ENCODE peak calls at places on chromosomes 16 and 17, in five cellular contexts. One of them, this sample, is unnamed.

GRCh38 chr17:6110088-6110487 is 39.9 kb downstream of the WSCD1 start:
- DNase-seq in HCT116: no peak
- DNase-seq in ovary: no peak
- DNase-seq in sigmoid colon: no peak
- DNase-seq in suprapubic skin: no peak
- DNase-seq in this sample: peak

GRCh38 chr17:7408863-7409262 is 1.2 kb downstream of the NLGN2 start:
- DNase-seq in HCT116: no peak
- DNase-seq in ovary: no peak
- DNase-seq in sigmoid colon: no peak
- DNase-seq in suprapubic skin: peak
- DNase-seq in this sample: no peak

GRCh38 chr17:57370051-57370581 is 113.8 kb downstream of the MSI2 start:
- DNase-seq in HCT116: no peak
- DNase-seq in ovary: no peak
- DNase-seq in sigmoid colon: no peak
- DNase-seq in suprapubic skin: no peak
- DNase-seq in this sample: no peak

GRCh38 chr16:53821487-53821886 is 117.5 kb downstream of the FTO start:
- DNase-seq in HCT116: no peak
- DNase-seq in ovary: no peak
- DNase-seq in sigmoid colon: no peak
- DNase-seq in suprapubic skin: no peak
- DNase-seq in this sample: no peak

GRCh38 chr16:66030036-66030435 is 336.5 kb upstream of the CDH5 start:
- DNase-seq in HCT116: no peak
- DNase-seq in ovary: peak
- DNase-seq in sigmoid colon: no peak
- DNase-seq in suprapubic skin: no peak
- DNase-seq in this sample: no peak

GRCh38 chr16:19114359-19115147 is 789 bp downstream of the ITPRIPL2 start:
- DNase-seq in HCT116: no peak
- DNase-seq in ovary: peak
- DNase-seq in sigmoid colon: peak
- DNase-seq in suprapubic skin: peak
- DNase-seq in this sample: peak

GRCh38 chr17:48791128-48792032 is 25.6 kb downstream of the TTLL6 start:
- DNase-seq in HCT116: peak
- DNase-seq in ovary: peak
- DNase-seq in sigmoid colon: peak
- DNase-seq in suprapubic skin: peak
- DNase-seq in this sample: no peak

GRCh38 chr16:69725480-69726312 is 664 bp downstream of the NQO1 start:
- DNase-seq in HCT116: no peak
- DNase-seq in ovary: no peak
- DNase-seq in sigmoid colon: no peak
- DNase-seq in suprapubic skin: peak
- DNase-seq in this sample: peak

GRCh38 chr16:53064179-53064578 is 9.4 kb downstream of the CHD9 start:
- DNase-seq in HCT116: no peak
- DNase-seq in ovary: no peak
- DNase-seq in sigmoid colon: no peak
- DNase-seq in suprapubic skin: no peak
- DNase-seq in this sample: no peak

GRCh38 chr16:12391974-12392373 is 411.7 kb downstream of the CPPED1 start:
- DNase-seq in HCT116: no peak
- DNase-seq in ovary: no peak
- DNase-seq in sigmoid colon: no peak
- DNase-seq in suprapubic skin: no peak
- DNase-seq in this sample: no peak

GRCh38 chr16:14202697-14203096 is 131.6 kb downstream of the MRTFB start:
- DNase-seq in HCT116: peak
- DNase-seq in ovary: no peak
- DNase-seq in sigmoid colon: no peak
- DNase-seq in suprapubic skin: no peak
- DNase-seq in this sample: no peak

GRCh38 chr17:50944054-50944901 is 78.1 kb upstream of the TOB1 start:
- DNase-seq in HCT116: no peak
- DNase-seq in ovary: peak
- DNase-seq in sigmoid colon: peak
- DNase-seq in suprapubic skin: peak
- DNase-seq in this sample: peak

GRCh38 chr16:25210758-25211157 is 6.0 kb upstream of the AQP8 start:
- DNase-seq in HCT116: no peak
- DNase-seq in ovary: no peak
- DNase-seq in sigmoid colon: no peak
- DNase-seq in suprapubic skin: no peak
- DNase-seq in this sample: no peak

GRCh38 chr16:23699100-23699499 is 13.9 kb downstream of the ERN2 start:
- DNase-seq in HCT116: peak
- DNase-seq in ovary: no peak
- DNase-seq in sigmoid colon: no peak
- DNase-seq in suprapubic skin: no peak
- DNase-seq in this sample: peak

GRCh38 chr17:51029142-51029541 is 91.5 kb downstream of the SPAG9 start:
- DNase-seq in HCT116: no peak
- DNase-seq in ovary: no peak
- DNase-seq in sigmoid colon: no peak
- DNase-seq in suprapubic skin: no peak
- DNase-seq in this sample: no peak

GRCh38 chr17:77718669-77718961 is 239.9 kb upstream of the TNRC6C start:
- DNase-seq in HCT116: no peak
- DNase-seq in ovary: no peak
- DNase-seq in sigmoid colon: no peak
- DNase-seq in suprapubic skin: no peak
- DNase-seq in this sample: no peak

GRCh38 chr17:66443601-66444000 is 141.2 kb downstream of the PRKCA start:
- DNase-seq in HCT116: no peak
- DNase-seq in ovary: no peak
- DNase-seq in sigmoid colon: no peak
- DNase-seq in suprapubic skin: no peak
- DNase-seq in this sample: no peak

GRCh38 chr16:15958703-15959348 is 9.4 kb downstream of the ABCC1 start:
- DNase-seq in HCT116: no peak
- DNase-seq in ovary: no peak
- DNase-seq in sigmoid colon: no peak
- DNase-seq in suprapubic skin: no peak
- DNase-seq in this sample: no peak

GRCh38 chr17:83195330-83196087 is 116.1 kb downstream of the METRNL start:
- DNase-seq in HCT116: no peak
- DNase-seq in ovary: no peak
- DNase-seq in sigmoid colon: peak
- DNase-seq in suprapubic skin: peak
- DNase-seq in this sample: peak

GRCh38 chr17:77327566-77328463 is 187.0 kb downstream of the SEC14L1 start:
- DNase-seq in HCT116: no peak
- DNase-seq in ovary: peak
- DNase-seq in sigmoid colon: peak
- DNase-seq in suprapubic skin: peak
- DNase-seq in this sample: peak

GRCh38 chr16:29641561-29641960 is 21.5 kb upstream of the SPN start:
- DNase-seq in HCT116: no peak
- DNase-seq in ovary: no peak
- DNase-seq in sigmoid colon: no peak
- DNase-seq in suprapubic skin: no peak
- DNase-seq in this sample: no peak

GRCh38 chr16:14600164-14600563 is 29.9 kb downstream of the PARN start:
- DNase-seq in HCT116: peak
- DNase-seq in ovary: no peak
- DNase-seq in sigmoid colon: no peak
- DNase-seq in suprapubic skin: no peak
- DNase-seq in this sample: no peak

GRCh38 chr17:83068641-83069570 is 10.5 kb upstream of the METRNL start:
- DNase-seq in HCT116: no peak
- DNase-seq in ovary: no peak
- DNase-seq in sigmoid colon: peak
- DNase-seq in suprapubic skin: peak
- DNase-seq in this sample: peak

GRCh38 chr16:4011225-4011939 is 104.9 kb downstream of the ADCY9 start:
- DNase-seq in HCT116: no peak
- DNase-seq in ovary: no peak
- DNase-seq in sigmoid colon: no peak
- DNase-seq in suprapubic skin: no peak
- DNase-seq in this sample: no peak

GRCh38 chr16:85220125-85220839 is 108.0 kb upstream of the CIBAR2 start:
- DNase-seq in HCT116: no peak
- DNase-seq in ovary: peak
- DNase-seq in sigmoid colon: peak
- DNase-seq in suprapubic skin: no peak
- DNase-seq in this sample: no peak

GRCh38 chr17:15185625-15185991 is 79.5 kb downstream of the PMP22 start:
- DNase-seq in HCT116: no peak
- DNase-seq in ovary: no peak
- DNase-seq in sigmoid colon: no peak
- DNase-seq in suprapubic skin: no peak
- DNase-seq in this sample: no peak

GRCh38 chr16:9422769-9423513 is 331.5 kb downstream of the HAPSTR1 start:
- DNase-seq in HCT116: no peak
- DNase-seq in ovary: no peak
- DNase-seq in sigmoid colon: no peak
- DNase-seq in suprapubic skin: no peak
- DNase-seq in this sample: no peak

GRCh38 chr17:9842057-9842758 is 16.5 kb downstream of the GLP2R start:
- DNase-seq in HCT116: no peak
- DNase-seq in ovary: peak
- DNase-seq in sigmoid colon: peak
- DNase-seq in suprapubic skin: no peak
- DNase-seq in this sample: no peak

GRCh38 chr17:46191332-46192210 is 1.7 kb downstream of the KANSL1 start:
- DNase-seq in HCT116: no peak
- DNase-seq in ovary: no peak
- DNase-seq in sigmoid colon: no peak
- DNase-seq in suprapubic skin: no peak
- DNase-seq in this sample: no peak

GRCh38 chr16:85473909-85474640 is 139.0 kb upstream of the GSE1 start:
- DNase-seq in HCT116: no peak
- DNase-seq in ovary: no peak
- DNase-seq in sigmoid colon: peak
- DNase-seq in suprapubic skin: no peak
- DNase-seq in this sample: no peak

GRCh38 chr17:16504974-16505373 is 13.0 kb upstream of the LRRC75A start:
- DNase-seq in HCT116: no peak
- DNase-seq in ovary: no peak
- DNase-seq in sigmoid colon: no peak
- DNase-seq in suprapubic skin: no peak
- DNase-seq in this sample: no peak

GRCh38 chr16:15593235-15593634 is 49.7 kb downstream of the MARF1 start:
- DNase-seq in HCT116: no peak
- DNase-seq in ovary: no peak
- DNase-seq in sigmoid colon: no peak
- DNase-seq in suprapubic skin: no peak
- DNase-seq in this sample: no peak

GRCh38 chr16:8975039-8975438 is 11.3 kb upstream of the USP7 start:
- DNase-seq in HCT116: no peak
- DNase-seq in ovary: no peak
- DNase-seq in sigmoid colon: no peak
- DNase-seq in suprapubic skin: no peak
- DNase-seq in this sample: no peak

GRCh38 chr17:49730078-49730786 is 22.5 kb upstream of the SLC35B1 start:
- DNase-seq in HCT116: no peak
- DNase-seq in ovary: peak
- DNase-seq in sigmoid colon: peak
- DNase-seq in suprapubic skin: peak
- DNase-seq in this sample: no peak

GRCh38 chr17:18948476-18949006 is 3.4 kb upstream of the SLC5A10 start:
- DNase-seq in HCT116: no peak
- DNase-seq in ovary: no peak
- DNase-seq in sigmoid colon: no peak
- DNase-seq in suprapubic skin: no peak
- DNase-seq in this sample: no peak

GRCh38 chr17:57372156-57372555 is 115.8 kb downstream of the MSI2 start:
- DNase-seq in HCT116: peak
- DNase-seq in ovary: no peak
- DNase-seq in sigmoid colon: no peak
- DNase-seq in suprapubic skin: no peak
- DNase-seq in this sample: no peak

GRCh38 chr17:75109047-75109406 is 742 bp upstream of the ARMC7 start:
- DNase-seq in HCT116: no peak
- DNase-seq in ovary: no peak
- DNase-seq in sigmoid colon: no peak
- DNase-seq in suprapubic skin: no peak
- DNase-seq in this sample: no peak
- TF ChIP-seq CTCF in HCT116: no peak
- TF ChIP-seq CTCF in ovary: no peak
- TF ChIP-seq CTCF in sigmoid colon: no peak
- TF ChIP-seq CTCF in suprapubic skin: no peak
- TF ChIP-seq CTCF in this sample: no peak

GRCh38 chr17:58492238-58493121 is 4.3 kb upstream of the HSF5 start:
- DNase-seq in HCT116: no peak
- DNase-seq in ovary: no peak
- DNase-seq in sigmoid colon: no peak
- DNase-seq in suprapubic skin: no peak
- DNase-seq in this sample: no peak
- TF ChIP-seq POLR2A in HCT116: no peak
- TF ChIP-seq POLR2A in ovary: no peak
- TF ChIP-seq POLR2A in sigmoid colon: no peak
- TF ChIP-seq POLR2A in suprapubic skin: no peak
- TF ChIP-seq POLR2A in this sample: no peak

GRCh38 chr16:58440094-58440493 is 47.8 kb downstream of the GINS3 start:
- DNase-seq in HCT116: no peak
- DNase-seq in ovary: no peak
- DNase-seq in sigmoid colon: no peak
- DNase-seq in suprapubic skin: no peak
- DNase-seq in this sample: no peak

GRCh38 chr16:58433569-58433951 is 41.3 kb downstream of the GINS3 start:
- DNase-seq in HCT116: no peak
- DNase-seq in ovary: no peak
- DNase-seq in sigmoid colon: no peak
- DNase-seq in suprapubic skin: no peak
- DNase-seq in this sample: no peak

GRCh38 chr16:58430718-58431117 is 38.4 kb downstream of the GINS3 start:
- DNase-seq in HCT116: no peak
- DNase-seq in ovary: no peak
- DNase-seq in sigmoid colon: no peak
- DNase-seq in suprapubic skin: no peak
- DNase-seq in this sample: no peak

DNA sequence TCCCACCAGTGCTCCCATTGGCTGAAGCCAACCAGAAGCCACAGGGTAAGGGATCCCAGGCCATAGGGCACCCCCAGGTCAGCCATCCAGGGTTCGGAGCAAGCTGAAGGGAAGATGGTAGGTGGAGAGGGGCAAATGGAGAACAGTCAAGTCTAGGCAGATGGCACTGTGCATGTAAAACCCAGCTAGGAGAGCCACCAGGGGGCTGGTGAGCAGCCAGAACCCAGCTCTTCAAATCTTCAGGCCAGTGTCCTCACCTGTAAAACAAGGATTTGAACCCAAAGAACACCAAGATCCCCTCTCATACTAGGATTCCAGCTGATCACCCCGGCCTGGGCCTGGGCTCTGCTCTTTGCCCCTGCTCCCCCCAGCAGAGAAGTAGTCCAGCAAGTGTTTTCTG is 43.5 kb downstream of the GINS3 start:
- DNase-seq in HCT116: no peak
- DNase-seq in ovary: no peak
- DNase-seq in sigmoid colon: no peak
- DNase-seq in suprapubic skin: no peak
- DNase-seq in this sample: no peak
- TF ChIP-seq CTCF in HCT116: no peak
- TF ChIP-seq CTCF in ovary: no peak
- TF ChIP-seq CTCF in sigmoid colon: no peak
- TF ChIP-seq CTCF in suprapubic skin: no peak
- TF ChIP-seq CTCF in this sample: no peak

GRCh38 chr17:41650794-41651624 is 26.6 kb upstream of the KRT17 start:
- DNase-seq in HCT116: no peak
- DNase-seq in ovary: no peak
- DNase-seq in sigmoid colon: no peak
- DNase-seq in suprapubic skin: peak
- DNase-seq in this sample: peak
- TF ChIP-seq POLR2A in HCT116: no peak
- TF ChIP-seq POLR2A in ovary: no peak
- TF ChIP-seq POLR2A in sigmoid colon: no peak
- TF ChIP-seq POLR2A in suprapubic skin: no peak
- TF ChIP-seq POLR2A in this sample: no peak